ENCODE peak calls at places on chromosomes 1 and 21, in eight cellular contexts. M, S, E, F, G, A, U and Q are unnamed samples.
A peak's percentile ranks its signal among the peaks of the same experiment; 100 is the strongest.

GRCh38 chr21:34914239-34914638 is 134.9 kb downstream of the RUNX1 start:
- DNase-seq in M (no peak), S (no peak), E (no peak), F (no peak), G (no peak), A (no peak), U (no peak), Q (no peak)

GRCh38 chr1:86258106-86258505 is 101.5 kb upstream of the COL24A1 start:
- DNase-seq in M (no peak), S (no peak), E (no peak), F (no peak), G (no peak), A (no peak), U (no peak), Q (no peak)

GRCh38 chr21:34351786-34352241 is 12.0 kb upstream of the KCNE2 start:
- DNase-seq in M (peak; percentile 9), S (no peak), E (peak; percentile 72), F (peak; percentile 68), G (peak; percentile 39), A (no peak), U (peak; percentile 79), Q (peak; percentile 69)

GRCh38 chr1:70290248-70290647 is 64.3 kb downstream of the ANKRD13C start:
- DNase-seq in M (no peak), S (no peak), E (no peak), F (no peak), G (peak; percentile 79), A (no peak), U (no peak), Q (no peak)

GRCh38 chr1:53089478-53090226 is 27.6 kb downstream of the PODN start:
- DNase-seq in M (no peak), S (no peak), E (no peak), F (no peak), G (no peak), A (no peak), U (no peak), Q (no peak)

GRCh38 chr21:44395260-44395659 is 41.8 kb downstream of the TRPM2 start:
- DNase-seq in M (no peak), S (no peak), E (no peak), F (peak; percentile 25), G (no peak), A (no peak), U (peak; percentile 1), Q (no peak)

GRCh38 chr1:50308883-50309282 is 114.4 kb downstream of the DMRTA2 start:
- DNase-seq in M (no peak), S (no peak), E (peak; percentile 66), F (peak; percentile 44), G (peak; percentile 24), A (no peak), U (peak; percentile 72), Q (peak; percentile 35)

GRCh38 chr21:36769051-36769867 is 70.3 kb downstream of the SIM2 start:
- DNase-seq in M (no peak), S (no peak), E (no peak), F (no peak), G (no peak), A (no peak), U (no peak), Q (no peak)

GRCh38 chr1:1349256-1350012 is at the start of gene DVL1:
- DNase-seq in M (peak; percentile 80), S (peak; percentile 72), E (peak; percentile 82), F (peak; percentile 95), G (peak; percentile 35), A (peak; percentile 86), U (peak; percentile 91), Q (peak; percentile 93)

GRCh38 chr1:40049745-40050144 is 9.2 kb downstream of the CAP1 start:
- DNase-seq in M (no peak), S (no peak), E (no peak), F (peak; percentile 62), G (no peak), A (no peak), U (no peak), Q (peak; percentile 46)

GRCh38 chr1:172993640-172994039 is 57.1 kb downstream of the TNFSF18 start:
- DNase-seq in M (no peak), S (no peak), E (no peak), F (no peak), G (no peak), A (no peak), U (no peak), Q (no peak)

GRCh38 chr1:47752560-47752959 is 244.6 kb downstream of the TRABD2B start:
- DNase-seq in M (no peak), S (no peak), E (no peak), F (no peak), G (no peak), A (no peak), U (no peak), Q (no peak)

GRCh38 chr1:178660484-178660883 is 64.6 kb upstream of the RALGPS2 start:
- DNase-seq in M (no peak), S (no peak), E (no peak), F (no peak), G (no peak), A (no peak), U (no peak), Q (no peak)

GRCh38 chr1:40710581-40711315 is 19.2 kb downstream of the NFYC start:
- DNase-seq in M (no peak), S (no peak), E (peak; percentile 48), F (no peak), G (peak; percentile 15), A (no peak), U (peak; percentile 31), Q (no peak)

GRCh38 chr1:37393585-37394120 is 80.7 kb upstream of the ZC3H12A start:
- DNase-seq in M (no peak), S (no peak), E (no peak), F (no peak), G (no peak), A (no peak), U (no peak), Q (no peak)

GRCh38 chr1:42929434-42930177 is 29.1 kb downstream of the SLC2A1 start:
- DNase-seq in M (no peak), S (no peak), E (no peak), F (peak; percentile 13), G (no peak), A (no peak), U (no peak), Q (no peak)

GRCh38 chr1:3536395-3536794 is 74.9 kb downstream of the MEGF6 start:
- DNase-seq in M (no peak), S (no peak), E (no peak), F (no peak), G (no peak), A (no peak), U (no peak), Q (no peak)
- TF ChIP-seq CTCF in M (no peak), S (no peak), E (no peak), F (no peak), G (no peak), A (no peak), U (no peak), Q (no peak)

GRCh38 chr1:235946570-235946981 is 79.9 kb upstream of the LYST start:
- DNase-seq in M (no peak), S (no peak), E (no peak), F (peak; percentile 62), G (no peak), A (no peak), U (no peak), Q (peak; percentile 49)
- TF ChIP-seq CTCF in M (no peak), S (no peak), E (peak; percentile 11), F (peak; percentile 34), G (no peak), A (no peak), U (peak; percentile 26), Q (peak; percentile 62)

GRCh38 chr1:232047473-232047872 is 420.9 kb downstream of the DISC1 start:
- DNase-seq in M (no peak), S (no peak), E (no peak), F (no peak), G (no peak), A (no peak), U (no peak), Q (no peak)
- TF ChIP-seq CTCF in M (no peak), S (no peak), E (no peak), F (no peak), G (no peak), A (no peak), U (peak; percentile 21), Q (no peak)

GRCh38 chr1:38527373-38527966 is 332.1 kb downstream of the RRAGC start:
- DNase-seq in M (peak; percentile 34), S (no peak), E (peak; percentile 76), F (peak; percentile 82), G (no peak), A (no peak), U (no peak), Q (peak; percentile 83)
- TF ChIP-seq CTCF in M (no peak), S (no peak), E (peak; percentile 26), F (no peak), G (no peak), A (no peak), U (no peak), Q (no peak)

DNA sequence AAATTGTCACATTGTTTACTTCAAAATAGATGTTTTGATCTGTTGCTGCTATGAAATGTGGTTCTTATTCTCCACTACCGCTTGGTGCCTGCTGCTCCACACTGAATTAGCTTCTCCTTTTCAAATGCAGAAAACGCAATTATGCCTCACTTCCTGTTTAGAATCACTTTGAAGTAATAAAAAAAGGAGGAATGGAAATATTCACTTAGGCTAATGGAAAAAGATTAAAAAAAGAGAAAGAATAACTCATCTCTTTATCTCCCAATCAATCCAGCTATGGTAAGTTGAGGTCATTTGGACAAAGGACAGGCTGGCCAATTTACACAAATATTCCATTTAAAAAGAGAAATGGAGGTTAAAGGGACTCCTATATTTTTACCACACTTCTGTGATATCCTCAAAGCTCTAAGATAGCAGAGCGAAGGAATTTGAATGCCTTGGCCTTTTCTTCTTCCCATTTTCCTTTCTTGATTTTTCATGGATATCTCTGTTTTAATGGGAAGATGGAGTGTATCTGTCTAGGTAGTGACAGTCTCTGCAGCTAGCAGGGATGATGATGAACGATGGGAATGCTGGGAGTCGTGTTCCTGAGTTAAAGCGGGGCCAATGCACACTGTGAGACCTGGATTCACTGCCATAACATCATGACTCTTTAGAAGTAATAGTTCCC is 35.7 kb downstream of the RGS5 start:
- DNase-seq in M (no peak), S (no peak), E (no peak), F (no peak), G (peak; percentile 72), A (no peak), U (no peak), Q (no peak)
- TF ChIP-seq CTCF in M (no peak), S (no peak), E (no peak), F (no peak), G (no peak), A (no peak), U (no peak), Q (no peak)